ENCODE peak calls at places on chromosomes 16 and 17, in nine cellular contexts. One of them, this sample, is unnamed.

GRCh38 chr16:77221482-77221881 is 22.3 kb downstream of the SYCE1L start:
- DNase-seq in lower leg skin: no peak
- DNase-seq in cardiac muscle cell: no peak
- DNase-seq in mucosa of descending colon: no peak
- DNase-seq in CD4-positive, alpha-beta T cell: no peak
- DNase-seq in AG04450: no peak
- DNase-seq in A549: no peak
- DNase-seq in GM06990: no peak
- DNase-seq in esophagus squamous epithelium: no peak
- DNase-seq in this sample: no peak

GRCh38 chr17:63124958-63125357 is 158.9 kb downstream of the TANC2 start:
- DNase-seq in esophagus squamous epithelium: no peak
- DNase-seq in cardiac muscle cell: no peak
- DNase-seq in CD4-positive, alpha-beta T cell: no peak
- DNase-seq in mucosa of descending colon: no peak
- DNase-seq in A549: no peak
- DNase-seq in GM06990: no peak
- DNase-seq in AG04450: no peak
- DNase-seq in lower leg skin: no peak
- DNase-seq in this sample: no peak

GRCh38 chr16:29876578-29877249 is 13.7 kb upstream of the CDIPT start:
- DNase-seq in cardiac muscle cell: no peak
- DNase-seq in AG04450: no peak
- DNase-seq in mucosa of descending colon: no peak
- DNase-seq in CD4-positive, alpha-beta T cell: peak; percentile 53
- DNase-seq in GM06990: no peak
- DNase-seq in A549: no peak
- DNase-seq in esophagus squamous epithelium: no peak
- DNase-seq in lower leg skin: no peak
- DNase-seq in this sample: no peak

GRCh38 chr16:22202261-22202637 is 3.8 kb upstream of the EEF2K start:
- DNase-seq in lower leg skin: no peak
- DNase-seq in CD4-positive, alpha-beta T cell: no peak
- DNase-seq in mucosa of descending colon: no peak
- DNase-seq in cardiac muscle cell: no peak
- DNase-seq in GM06990: no peak
- DNase-seq in esophagus squamous epithelium: no peak
- DNase-seq in AG04450: no peak
- DNase-seq in A549: no peak
- DNase-seq in this sample: no peak

GRCh38 chr16:79372504-79373184 is 227.9 kb downstream of the MAF start:
- DNase-seq in A549: peak; percentile 27
- DNase-seq in cardiac muscle cell: no peak
- DNase-seq in mucosa of descending colon: no peak
- DNase-seq in lower leg skin: no peak
- DNase-seq in esophagus squamous epithelium: no peak
- DNase-seq in GM06990: no peak
- DNase-seq in CD4-positive, alpha-beta T cell: no peak
- DNase-seq in AG04450: no peak
- DNase-seq in this sample: no peak

GRCh38 chr16:18800674-18801196 is 614 bp downstream of the ARL6IP1 start:
- DNase-seq in esophagus squamous epithelium: no peak
- DNase-seq in A549: no peak
- DNase-seq in CD4-positive, alpha-beta T cell: no peak
- DNase-seq in GM06990: no peak
- DNase-seq in cardiac muscle cell: no peak
- DNase-seq in lower leg skin: peak; percentile 88
- DNase-seq in mucosa of descending colon: peak; percentile 46
- DNase-seq in AG04450: no peak
- DNase-seq in this sample: no peak

GRCh38 chr17:66949501-66949900 is 15.0 kb upstream of the CACNG4 start:
- DNase-seq in cardiac muscle cell: no peak
- DNase-seq in mucosa of descending colon: no peak
- DNase-seq in GM06990: no peak
- DNase-seq in lower leg skin: no peak
- DNase-seq in CD4-positive, alpha-beta T cell: no peak
- DNase-seq in AG04450: no peak
- DNase-seq in A549: no peak
- DNase-seq in esophagus squamous epithelium: no peak
- DNase-seq in this sample: no peak

GRCh38 chr16:10929853-10930754 is 12.2 kb downstream of the DEXI start:
- DNase-seq in lower leg skin: no peak
- DNase-seq in AG04450: no peak
- DNase-seq in cardiac muscle cell: no peak
- DNase-seq in CD4-positive, alpha-beta T cell: no peak
- DNase-seq in GM06990: no peak
- DNase-seq in esophagus squamous epithelium: no peak
- DNase-seq in A549: no peak
- DNase-seq in mucosa of descending colon: no peak
- DNase-seq in this sample: no peak

GRCh38 chr17:57597531-57598453 is 147.3 kb downstream of the CCDC182 start:
- DNase-seq in GM06990: no peak
- DNase-seq in lower leg skin: no peak
- DNase-seq in CD4-positive, alpha-beta T cell: no peak
- DNase-seq in cardiac muscle cell: peak; percentile 79
- DNase-seq in esophagus squamous epithelium: no peak
- DNase-seq in A549: peak; percentile 86
- DNase-seq in AG04450: no peak
- DNase-seq in mucosa of descending colon: peak; percentile 89
- DNase-seq in this sample: no peak

GRCh38 chr16:57054338-57054737 is 38.0 kb upstream of the CPNE2 start:
- DNase-seq in A549: no peak
- DNase-seq in GM06990: no peak
- DNase-seq in cardiac muscle cell: no peak
- DNase-seq in AG04450: no peak
- DNase-seq in CD4-positive, alpha-beta T cell: no peak
- DNase-seq in mucosa of descending colon: no peak
- DNase-seq in lower leg skin: no peak
- DNase-seq in esophagus squamous epithelium: no peak
- DNase-seq in this sample: no peak

GRCh38 chr17:28379814-28380571 is 8.5 kb downstream of the SARM1 start:
- DNase-seq in A549: no peak
- DNase-seq in mucosa of descending colon: no peak
- DNase-seq in CD4-positive, alpha-beta T cell: no peak
- DNase-seq in lower leg skin: no peak
- DNase-seq in AG04450: no peak
- DNase-seq in esophagus squamous epithelium: no peak
- DNase-seq in GM06990: no peak
- DNase-seq in cardiac muscle cell: no peak
- DNase-seq in this sample: no peak

GRCh38 chr16:11674818-11675560 is 6.7 kb downstream of the SNN start:
- DNase-seq in CD4-positive, alpha-beta T cell: no peak
- DNase-seq in cardiac muscle cell: no peak
- DNase-seq in AG04450: no peak
- DNase-seq in mucosa of descending colon: no peak
- DNase-seq in A549: no peak
- DNase-seq in lower leg skin: no peak
- DNase-seq in esophagus squamous epithelium: no peak
- DNase-seq in GM06990: no peak
- DNase-seq in this sample: no peak

GRCh38 chr17:75020331-75021110 is 8.1 kb downstream of the MRPL58 start:
- DNase-seq in A549: no peak
- DNase-seq in lower leg skin: no peak
- DNase-seq in AG04450: no peak
- DNase-seq in GM06990: no peak
- DNase-seq in esophagus squamous epithelium: no peak
- DNase-seq in CD4-positive, alpha-beta T cell: no peak
- DNase-seq in mucosa of descending colon: no peak
- DNase-seq in cardiac muscle cell: no peak
- DNase-seq in this sample: no peak

GRCh38 chr16:72860726-72861562 is 187.0 kb downstream of the ZFHX3 start:
- DNase-seq in CD4-positive, alpha-beta T cell: no peak
- DNase-seq in lower leg skin: peak; percentile 70
- DNase-seq in esophagus squamous epithelium: no peak
- DNase-seq in mucosa of descending colon: no peak
- DNase-seq in AG04450: no peak
- DNase-seq in GM06990: no peak
- DNase-seq in cardiac muscle cell: no peak
- DNase-seq in A549: no peak
- DNase-seq in this sample: no peak

GRCh38 chr16:16159662-16160061 is 63.6 kb downstream of the ABCC6 start:
- DNase-seq in GM06990: no peak
- DNase-seq in esophagus squamous epithelium: no peak
- DNase-seq in CD4-positive, alpha-beta T cell: no peak
- DNase-seq in cardiac muscle cell: no peak
- DNase-seq in AG04450: no peak
- DNase-seq in A549: no peak
- DNase-seq in mucosa of descending colon: no peak
- DNase-seq in lower leg skin: no peak
- DNase-seq in this sample: no peak

GRCh38 chr16:16161319-16161718 is 62.0 kb downstream of the ABCC6 start:
- DNase-seq in A549: no peak
- DNase-seq in cardiac muscle cell: no peak
- DNase-seq in GM06990: no peak
- DNase-seq in esophagus squamous epithelium: no peak
- DNase-seq in mucosa of descending colon: no peak
- DNase-seq in AG04450: no peak
- DNase-seq in lower leg skin: no peak
- DNase-seq in CD4-positive, alpha-beta T cell: no peak
- DNase-seq in this sample: no peak

GRCh38 chr16:16158082-16158658 is 65.1 kb downstream of the ABCC6 start:
- DNase-seq in GM06990: no peak
- DNase-seq in esophagus squamous epithelium: no peak
- DNase-seq in A549: no peak
- DNase-seq in cardiac muscle cell: no peak
- DNase-seq in CD4-positive, alpha-beta T cell: no peak
- DNase-seq in AG04450: no peak
- DNase-seq in mucosa of descending colon: no peak
- DNase-seq in lower leg skin: no peak
- DNase-seq in this sample: no peak

GRCh38 chr16:16157166-16157565 is 66.1 kb downstream of the ABCC6 start:
- DNase-seq in GM06990: no peak
- DNase-seq in cardiac muscle cell: no peak
- DNase-seq in AG04450: no peak
- DNase-seq in esophagus squamous epithelium: no peak
- DNase-seq in CD4-positive, alpha-beta T cell: no peak
- DNase-seq in lower leg skin: no peak
- DNase-seq in A549: no peak
- DNase-seq in mucosa of descending colon: no peak
- DNase-seq in this sample: no peak

DNA sequence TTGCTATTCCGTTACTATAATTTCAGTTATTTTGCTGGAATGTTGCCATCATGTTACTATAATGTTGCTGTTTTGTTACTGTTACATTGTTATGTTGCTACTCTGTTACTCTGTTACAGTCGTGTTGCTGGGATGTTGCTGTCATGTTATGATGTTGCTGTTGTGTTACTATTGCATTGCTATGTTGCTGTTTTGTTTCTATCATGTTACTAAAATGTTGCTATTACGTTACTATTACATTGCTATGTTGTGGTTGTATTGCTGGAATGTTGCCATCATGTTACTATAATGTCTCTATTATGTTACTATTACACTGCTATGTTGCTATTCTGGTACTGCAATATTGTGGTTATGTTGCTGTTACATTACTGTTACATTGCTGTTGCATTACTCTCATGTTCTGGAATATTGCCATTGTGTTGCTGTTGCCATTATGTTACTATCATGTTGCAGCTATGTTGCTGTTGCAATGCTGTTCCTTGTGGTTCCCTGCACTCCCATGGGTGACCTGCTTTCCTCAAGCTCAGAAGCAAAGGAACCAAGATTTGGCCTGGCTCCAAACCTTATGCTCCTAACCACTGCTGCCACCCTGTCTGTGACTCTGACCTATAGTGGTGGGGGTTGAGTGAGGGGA is 64.4 kb downstream of the ABCC6 start:
- DNase-seq in A549: no peak
- DNase-seq in CD4-positive, alpha-beta T cell: no peak
- DNase-seq in AG04450: no peak
- DNase-seq in esophagus squamous epithelium: no peak
- DNase-seq in lower leg skin: no peak
- DNase-seq in GM06990: no peak
- DNase-seq in cardiac muscle cell: no peak
- DNase-seq in mucosa of descending colon: no peak
- DNase-seq in this sample: no peak
- TF ChIP-seq CTCF in A549: no peak
- TF ChIP-seq CTCF in CD4-positive, alpha-beta T cell: no peak
- TF ChIP-seq CTCF in AG04450: no peak
- TF ChIP-seq CTCF in esophagus squamous epithelium: no peak
- TF ChIP-seq CTCF in lower leg skin: no peak
- TF ChIP-seq CTCF in GM06990: no peak
- TF ChIP-seq CTCF in cardiac muscle cell: no peak
- TF ChIP-seq CTCF in mucosa of descending colon: no peak
- TF ChIP-seq CTCF in this sample: no peak

GRCh38 chr16:1929578-1930337 is 11.5 kb upstream of the HS3ST6 start:
- DNase-seq in cardiac muscle cell: peak; percentile 91
- DNase-seq in AG04450: peak; percentile 32
- DNase-seq in CD4-positive, alpha-beta T cell: peak; percentile 96
- DNase-seq in GM06990: peak; percentile 89
- DNase-seq in A549: peak; percentile 82
- DNase-seq in esophagus squamous epithelium: peak; percentile 35
- DNase-seq in lower leg skin: peak; percentile 97
- DNase-seq in mucosa of descending colon: peak; percentile 91
- DNase-seq in this sample: peak; percentile 86
- TF ChIP-seq CTCF in cardiac muscle cell: peak; percentile 69
- TF ChIP-seq CTCF in AG04450: peak; percentile 61
- TF ChIP-seq CTCF in CD4-positive, alpha-beta T cell: peak; percentile 94
- TF ChIP-seq CTCF in GM06990: peak; percentile 42
- TF ChIP-seq CTCF in A549: peak; percentile 97
- TF ChIP-seq CTCF in esophagus squamous epithelium: peak; percentile 100
- TF ChIP-seq CTCF in lower leg skin: peak; percentile 91
- TF ChIP-seq CTCF in mucosa of descending colon: peak; percentile 99
- TF ChIP-seq CTCF in this sample: peak; percentile 100

DNA sequence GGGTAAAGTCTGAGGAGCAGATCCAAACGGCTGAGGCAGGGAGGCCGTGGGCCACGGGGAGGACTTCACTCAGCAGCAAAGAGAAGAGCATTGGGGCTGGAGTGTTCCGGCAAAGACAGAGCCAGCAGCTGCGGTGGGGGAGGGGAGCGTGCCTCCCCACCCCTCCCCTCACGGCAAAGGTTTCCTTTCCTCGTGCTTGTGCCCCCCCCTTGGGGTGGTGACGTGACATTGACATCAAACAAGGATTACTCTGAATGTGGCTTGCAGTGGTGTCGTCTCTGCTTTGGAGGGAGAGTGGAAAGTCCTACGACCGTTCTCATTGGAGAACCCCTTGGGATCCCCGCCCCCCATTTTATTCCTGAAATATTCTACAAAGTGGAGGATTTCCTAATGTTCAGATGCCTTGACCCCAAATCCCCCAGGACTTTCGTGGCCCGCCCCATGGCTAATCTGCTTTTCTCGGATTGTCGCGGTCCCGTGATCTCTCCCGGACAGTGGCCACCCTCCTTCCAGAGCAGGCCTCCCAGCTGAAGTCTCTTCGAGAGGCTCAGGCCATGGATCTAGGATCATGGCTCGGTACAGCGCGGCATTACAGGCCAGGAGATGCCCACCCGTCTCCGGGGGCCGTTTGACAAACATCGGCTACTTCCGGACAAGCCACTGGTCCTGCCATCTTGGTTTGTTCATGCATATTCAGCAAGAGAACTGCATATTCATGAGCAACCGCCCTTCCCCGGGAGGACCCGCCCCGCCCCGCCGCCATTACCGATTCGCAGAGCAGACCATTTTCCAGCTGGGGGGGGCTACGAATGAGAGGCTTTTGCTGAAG is 714 bp upstream of the POLR2A start:
- DNase-seq in esophagus squamous epithelium: peak; percentile 84
- DNase-seq in GM06990: peak; percentile 92
- DNase-seq in A549: peak; percentile 96
- DNase-seq in AG04450: peak; percentile 78
- DNase-seq in mucosa of descending colon: peak; percentile 97
- DNase-seq in cardiac muscle cell: peak; percentile 95
- DNase-seq in lower leg skin: peak; percentile 98
- DNase-seq in CD4-positive, alpha-beta T cell: peak; percentile 91
- DNase-seq in this sample: peak; percentile 98
- TF ChIP-seq CTCF in esophagus squamous epithelium: no peak
- TF ChIP-seq CTCF in GM06990: no peak
- TF ChIP-seq CTCF in A549: no peak
- TF ChIP-seq CTCF in AG04450: no peak
- TF ChIP-seq CTCF in mucosa of descending colon: no peak
- TF ChIP-seq CTCF in cardiac muscle cell: no peak
- TF ChIP-seq CTCF in lower leg skin: no peak
- TF ChIP-seq CTCF in CD4-positive, alpha-beta T cell: no peak
- TF ChIP-seq CTCF in this sample: no peak

GRCh38 chr16:71461686-71462648 is at the start of gene ZNF23:
- DNase-seq in cardiac muscle cell: peak; percentile 89
- DNase-seq in mucosa of descending colon: peak; percentile 85
- DNase-seq in GM06990: peak; percentile 90
- DNase-seq in lower leg skin: peak; percentile 96
- DNase-seq in A549: peak; percentile 93
- DNase-seq in AG04450: peak; percentile 49
- DNase-seq in CD4-positive, alpha-beta T cell: peak; percentile 82
- DNase-seq in esophagus squamous epithelium: peak; percentile 18
- DNase-seq in this sample: peak; percentile 88
- TF ChIP-seq CTCF in cardiac muscle cell: no peak
- TF ChIP-seq CTCF in mucosa of descending colon: no peak
- TF ChIP-seq CTCF in GM06990: peak; percentile 45
- TF ChIP-seq CTCF in lower leg skin: no peak
- TF ChIP-seq CTCF in A549: no peak
- TF ChIP-seq CTCF in AG04450: peak; percentile 9
- TF ChIP-seq CTCF in CD4-positive, alpha-beta T cell: peak; percentile 54
- TF ChIP-seq CTCF in esophagus squamous epithelium: peak; percentile 9
- TF ChIP-seq CTCF in this sample: no peak